ENCODE peak calls at places on chromosomes 13 and 19, in six cellular contexts. One of them, this sample, is unnamed.

GRCh38 chr19:35642798-35643254 is 1.3 kb downstream of the ETV2 start:
- DNase-seq in NCI-H446: no peak
- DNase-seq in progenitor cell of endocrine pancreas: no peak
- DNase-seq in WERI-Rb-1: no peak
- DNase-seq in CD4-positive, CD25-positive, alpha-beta regulatory T cell: no peak
- DNase-seq in astrocyte of the spinal cord: no peak
- DNase-seq in this sample: no peak

GRCh38 chr19:10805758-10806247 is 30.2 kb downstream of the TMED1 start:
- DNase-seq in progenitor cell of endocrine pancreas: no peak
- DNase-seq in CD4-positive, CD25-positive, alpha-beta regulatory T cell: no peak
- DNase-seq in NCI-H446: no peak
- DNase-seq in WERI-Rb-1: peak; percentile 82
- DNase-seq in astrocyte of the spinal cord: no peak
- DNase-seq in this sample: no peak

GRCh38 chr13:35475960-35476943 is at the start of gene MAB21L1:
- DNase-seq in WERI-Rb-1: peak; percentile 95
- DNase-seq in CD4-positive, CD25-positive, alpha-beta regulatory T cell: no peak
- DNase-seq in astrocyte of the spinal cord: peak; percentile 62
- DNase-seq in NCI-H446: no peak
- DNase-seq in progenitor cell of endocrine pancreas: no peak
- DNase-seq in this sample: no peak

GRCh38 chr13:109743706-109744453 is 42.5 kb downstream of the IRS2 start:
- DNase-seq in astrocyte of the spinal cord: peak; percentile 67
- DNase-seq in progenitor cell of endocrine pancreas: no peak
- DNase-seq in WERI-Rb-1: peak; percentile 82
- DNase-seq in CD4-positive, CD25-positive, alpha-beta regulatory T cell: no peak
- DNase-seq in NCI-H446: no peak
- DNase-seq in this sample: no peak

GRCh38 chr19:8695501-8695900 is 3.1 kb downstream of the ACTL9 start:
- DNase-seq in astrocyte of the spinal cord: no peak
- DNase-seq in progenitor cell of endocrine pancreas: no peak
- DNase-seq in WERI-Rb-1: no peak
- DNase-seq in NCI-H446: no peak
- DNase-seq in CD4-positive, CD25-positive, alpha-beta regulatory T cell: no peak
- DNase-seq in this sample: no peak

GRCh38 chr19:7371001-7371400 is 22.3 kb downstream of the ARHGEF18 start:
- DNase-seq in astrocyte of the spinal cord: no peak
- DNase-seq in NCI-H446: no peak
- DNase-seq in WERI-Rb-1: no peak
- DNase-seq in progenitor cell of endocrine pancreas: no peak
- DNase-seq in CD4-positive, CD25-positive, alpha-beta regulatory T cell: no peak
- DNase-seq in this sample: no peak

GRCh38 chr19:8391274-8392016 is 1.3 kb downstream of the RAB11B start:
- DNase-seq in CD4-positive, CD25-positive, alpha-beta regulatory T cell: no peak
- DNase-seq in WERI-Rb-1: no peak
- DNase-seq in astrocyte of the spinal cord: no peak
- DNase-seq in NCI-H446: no peak
- DNase-seq in progenitor cell of endocrine pancreas: no peak
- DNase-seq in this sample: no peak

GRCh38 chr13:114007566-114007965 is 33.7 kb upstream of the C13orf46 start:
- DNase-seq in CD4-positive, CD25-positive, alpha-beta regulatory T cell: no peak
- DNase-seq in progenitor cell of endocrine pancreas: no peak
- DNase-seq in astrocyte of the spinal cord: no peak
- DNase-seq in WERI-Rb-1: no peak
- DNase-seq in NCI-H446: no peak
- DNase-seq in this sample: no peak

GRCh38 chr13:30338331-30338851 is 31.0 kb upstream of the KATNAL1 start:
- DNase-seq in WERI-Rb-1: no peak
- DNase-seq in CD4-positive, CD25-positive, alpha-beta regulatory T cell: no peak
- DNase-seq in progenitor cell of endocrine pancreas: no peak
- DNase-seq in astrocyte of the spinal cord: no peak
- DNase-seq in NCI-H446: no peak
- DNase-seq in this sample: no peak

GRCh38 chr19:41945135-41945766 is 13.9 kb downstream of the RABAC1 start:
- DNase-seq in astrocyte of the spinal cord: no peak
- DNase-seq in CD4-positive, CD25-positive, alpha-beta regulatory T cell: peak; percentile 83
- DNase-seq in NCI-H446: no peak
- DNase-seq in WERI-Rb-1: no peak
- DNase-seq in progenitor cell of endocrine pancreas: no peak
- DNase-seq in this sample: peak; percentile 78

GRCh38 chr19:2039959-2040646 is 10.9 kb downstream of the MKNK2 start:
- DNase-seq in CD4-positive, CD25-positive, alpha-beta regulatory T cell: no peak
- DNase-seq in progenitor cell of endocrine pancreas: no peak
- DNase-seq in WERI-Rb-1: no peak
- DNase-seq in astrocyte of the spinal cord: no peak
- DNase-seq in NCI-H446: no peak
- DNase-seq in this sample: no peak

GRCh38 chr19:10335149-10336053 is 2.1 kb upstream of the RAVER1 start:
- DNase-seq in WERI-Rb-1: no peak
- DNase-seq in progenitor cell of endocrine pancreas: no peak
- DNase-seq in NCI-H446: no peak
- DNase-seq in astrocyte of the spinal cord: no peak
- DNase-seq in CD4-positive, CD25-positive, alpha-beta regulatory T cell: no peak
- DNase-seq in this sample: no peak

GRCh38 chr13:21733475-21734311 is 62.8 kb downstream of the FGF9 start:
- DNase-seq in astrocyte of the spinal cord: no peak
- DNase-seq in progenitor cell of endocrine pancreas: no peak
- DNase-seq in CD4-positive, CD25-positive, alpha-beta regulatory T cell: no peak
- DNase-seq in WERI-Rb-1: no peak
- DNase-seq in NCI-H446: no peak
- DNase-seq in this sample: no peak

GRCh38 chr13:25415196-25415595 is 43.4 kb downstream of the ATP8A2 start:
- DNase-seq in astrocyte of the spinal cord: no peak
- DNase-seq in progenitor cell of endocrine pancreas: no peak
- DNase-seq in WERI-Rb-1: no peak
- DNase-seq in CD4-positive, CD25-positive, alpha-beta regulatory T cell: no peak
- DNase-seq in NCI-H446: no peak
- DNase-seq in this sample: no peak

GRCh38 chr13:21616205-21616604 is 12.2 kb upstream of the MICU2 start:
- DNase-seq in CD4-positive, CD25-positive, alpha-beta regulatory T cell: no peak
- DNase-seq in NCI-H446: no peak
- DNase-seq in astrocyte of the spinal cord: no peak
- DNase-seq in progenitor cell of endocrine pancreas: no peak
- DNase-seq in WERI-Rb-1: no peak
- DNase-seq in this sample: no peak

GRCh38 chr13:34762312-34762711 is 179.8 kb upstream of the NBEA start:
- DNase-seq in progenitor cell of endocrine pancreas: no peak
- DNase-seq in WERI-Rb-1: no peak
- DNase-seq in astrocyte of the spinal cord: no peak
- DNase-seq in NCI-H446: no peak
- DNase-seq in CD4-positive, CD25-positive, alpha-beta regulatory T cell: no peak
- DNase-seq in this sample: no peak

GRCh38 chr13:41137241-41137640 is 4.6 kb upstream of the KBTBD6 start:
- DNase-seq in astrocyte of the spinal cord: no peak
- DNase-seq in WERI-Rb-1: no peak
- DNase-seq in progenitor cell of endocrine pancreas: no peak
- DNase-seq in NCI-H446: no peak
- DNase-seq in CD4-positive, CD25-positive, alpha-beta regulatory T cell: no peak
- DNase-seq in this sample: no peak

This sample was measured in activated T-helper 9 cell treated with anti-CD3 and anti-CD28 coated beads, Interleukin-2, amount 50 U/mL, for 16 hours.